ENCODE peak calls at places on chromosomes 4 and X, in ten cellular contexts. T is transverse colon, Q is sigmoid colon, P is H1, B is breast epithelium, J is HCT116, Z is suprapubic skin, M is SK-N-SH, D is stomach, H is HepG2. C is an unnamed sample. For H3K4me1, the result is how much of the 10 kb centered on the place peaks cover.

GRCh38 chr4:77881460-77882295 is 19.0 kb downstream of the MRPL1 start:
- DNase-seq in T (no peak), Q (no peak), P (no peak), B (no peak), J (no peak), Z (no peak), M (no peak), D (no peak), H (peak), C (peak)

GRCh38 chr4:170589597-170590191 is 499.9 kb upstream of the AADAT start:
- DNase-seq in T (no peak), Q (no peak), P (no peak), B (no peak), J (peak), Z (no peak), M (peak), D (no peak), H (peak), C (peak)

GRCh38 chr4:124754671-124755070 is 42.1 kb upstream of the ANKRD50 start:
- DNase-seq in T (no peak), Q (no peak), P (no peak), B (no peak), J (no peak), Z (no peak), M (no peak), D (no peak), H (no peak), C (no peak)

GRCh38 chrX:23861215-23861896 is 46.4 kb downstream of the APOO start:
- DNase-seq in T (no peak), Q (no peak), P (no peak), B (no peak), J (no peak), Z (no peak), M (no peak), D (no peak), H (no peak), C (no peak)

GRCh38 chrX:24245201-24245600 is 68.7 kb downstream of the SUPT20HL2 start:
- DNase-seq in T (no peak), Q (no peak), P (no peak), B (no peak), J (no peak), Z (no peak), M (no peak), D (no peak), H (no peak), C (no peak)

GRCh38 chr4:155612074-155612473 is 54.6 kb upstream of the GUCY1A1 start:
- DNase-seq in T (no peak), Q (no peak), P (no peak), B (no peak), J (no peak), Z (no peak), M (no peak), D (no peak), H (no peak), C (no peak)

GRCh38 chrX:9339603-9340569 is 125.0 kb upstream of the TBL1X start:
- DNase-seq in T (peak), Q (peak), P (no peak), B (peak), J (no peak), Z (no peak), M (no peak), D (no peak), H (no peak), C (no peak)

GRCh38 chr4:80213117-80213815 is 16.0 kb downstream of the PRDM8 start:
- DNase-seq in T (no peak), Q (no peak), P (no peak), B (no peak), J (no peak), Z (no peak), M (no peak), D (no peak), H (no peak), C (no peak)

GRCh38 chr4:123806057-123806456 is 409.5 kb downstream of the SPRY1 start:
- DNase-seq in T (no peak), Q (no peak), P (no peak), B (no peak), J (no peak), Z (no peak), M (no peak), D (no peak), H (no peak), C (no peak)

GRCh38 chr4:98260047-98260578 is 1.1 kb upstream of the RAP1GDS1 start:
- DNase-seq in T (peak), Q (peak), P (no peak), B (peak), J (peak), Z (peak), M (peak), D (peak), H (peak), C (peak)

DNA sequence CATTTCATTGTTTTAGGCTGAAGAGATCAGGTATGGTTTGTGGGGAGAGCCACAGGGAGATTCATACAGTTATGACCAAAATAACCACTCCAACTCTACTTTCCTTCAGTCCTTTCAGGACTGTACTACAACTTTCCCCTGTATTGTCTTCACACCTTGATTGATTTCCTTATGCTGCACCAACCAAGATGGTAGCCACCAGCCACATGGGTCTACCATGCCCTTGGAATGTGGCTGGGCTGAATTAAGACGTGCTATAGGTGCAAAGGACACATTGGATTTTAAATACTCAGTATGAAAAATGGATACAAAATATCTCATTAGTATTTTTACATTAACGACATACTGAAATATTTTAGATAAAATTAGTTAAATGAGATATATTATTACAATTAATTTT is 11.2 kb downstream of the IRF2 start:
- DNase-seq in T (no peak), Q (no peak), P (no peak), B (no peak), J (no peak), Z (no peak), M (no peak), D (no peak), H (no peak), C (no peak)
- H3K4me1 ChIP-seq in T (under half), Q (under half), P (under half), B (under half), J (under half), Z (under half), M (under half), D (under half), H (under half), C (under half)

DNA sequence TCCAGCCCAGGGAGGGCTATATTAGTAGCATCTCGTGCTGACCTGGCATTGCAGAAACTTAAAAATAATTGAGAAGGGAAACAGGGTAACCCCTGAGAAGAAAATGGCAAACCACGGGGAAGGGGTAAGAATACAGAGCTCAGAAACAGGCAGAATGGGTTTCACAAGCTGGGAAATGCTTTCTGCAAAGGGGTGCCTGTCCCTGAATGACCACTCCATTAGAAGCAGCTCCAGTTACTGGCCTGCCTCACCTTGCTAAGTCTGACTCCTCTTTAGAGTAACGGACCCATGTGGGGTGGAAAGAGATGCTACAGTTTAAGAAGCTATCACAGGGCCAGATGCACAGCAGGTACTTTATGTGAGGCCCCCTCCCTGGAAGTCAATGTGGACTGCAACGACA is 2.5 kb downstream of the WDR1 start:
- DNase-seq in T (no peak), Q (no peak), P (peak), B (no peak), J (no peak), Z (no peak), M (no peak), D (no peak), H (no peak), C (no peak)
- TF ChIP-seq POLR2AphosphoS5 in T (no peak), Q (no peak), P (no peak), B (no peak), J (no peak), Z (no peak), M (no peak), D (no peak), H (no peak), C (no peak)

GRCh38 chrX:124405868-124406267 is 59.5 kb downstream of the SH2D1A start:
- DNase-seq in T (no peak), Q (no peak), P (no peak), B (no peak), J (no peak), Z (no peak), M (no peak), D (no peak), H (no peak), C (no peak)
- H3K4me1 ChIP-seq in T (under half), Q (under half), P (under half), B (under half), J (under half), Z (under half), M (under half), D (under half), H (under half), C (under half)

GRCh38 chr4:11485926-11486325 is 57.2 kb upstream of the HS3ST1 start:
- DNase-seq in T (no peak), Q (no peak), P (no peak), B (no peak), J (no peak), Z (no peak), M (no peak), D (no peak), H (no peak), C (no peak)

GRCh38 chr4:11475871-11476270 is 47.2 kb upstream of the HS3ST1 start:
- DNase-seq in T (no peak), Q (no peak), P (no peak), B (no peak), J (no peak), Z (no peak), M (no peak), D (no peak), H (no peak), C (no peak)

GRCh38 chr4:11483076-11483475 is 54.4 kb upstream of the HS3ST1 start:
- DNase-seq in T (no peak), Q (no peak), P (no peak), B (no peak), J (no peak), Z (no peak), M (no peak), D (no peak), H (no peak), C (no peak)

GRCh38 chr4:11480683-11481082 is 52.0 kb upstream of the HS3ST1 start:
- DNase-seq in T (no peak), Q (peak), P (no peak), B (no peak), J (no peak), Z (no peak), M (no peak), D (no peak), H (no peak), C (no peak)
- TF ChIP-seq POLR2AphosphoS5 in T (no peak), Q (no peak), P (no peak), B (no peak), J (no peak), Z (no peak), M (no peak), D (no peak), H (no peak), C (no peak)

GRCh38 chr4:6277139-6277802 is 7.6 kb downstream of the WFS1 start:
- DNase-seq in T (no peak), Q (peak), P (no peak), B (no peak), J (no peak), Z (no peak), M (no peak), D (no peak), H (peak), C (no peak)
- H3K4me1 ChIP-seq in T (under half), Q (half or more), P (under half), B (under half), J (under half), Z (half or more), M (under half), D (half or more), H (half or more), C (under half)

GRCh38 chr4:87045659-87046058 is 110.8 kb downstream of the AFF1 start:
- DNase-seq in T (no peak), Q (no peak), P (no peak), B (no peak), J (no peak), Z (no peak), M (no peak), D (no peak), H (no peak), C (no peak)
- TF ChIP-seq POLR2AphosphoS5 in T (no peak), Q (peak), P (no peak), B (peak), J (no peak), Z (no peak), M (no peak), D (no peak), H (no peak), C (no peak)

GRCh38 chr4:23931489-23931830 is 41.6 kb upstream of the PPARGC1A start:
- DNase-seq in T (no peak), Q (no peak), P (no peak), B (no peak), J (no peak), Z (no peak), M (no peak), D (no peak), H (no peak), C (no peak)
- H3K4me1 ChIP-seq in T (under half), Q (under half), P (under half), B (under half), J (under half), Z (half or more), M (under half), D (under half), H (under half), C (under half)

GRCh38 chr4:2819244-2820215 is 24.1 kb upstream of the ADD1 start:
- DNase-seq in T (no peak), Q (no peak), P (no peak), B (no peak), J (no peak), Z (no peak), M (no peak), D (no peak), H (no peak), C (no peak)

GRCh38 chr4:2818351-2818939 is 25.2 kb upstream of the ADD1 start:
- DNase-seq in T (no peak), Q (no peak), P (peak), B (no peak), J (no peak), Z (no peak), M (peak), D (no peak), H (no peak), C (peak)

GRCh38 chr4:2817701-2818350 is 24.9 kb downstream of the SH3BP2 start:
- DNase-seq in T (peak), Q (no peak), P (peak), B (no peak), J (peak), Z (no peak), M (peak), D (no peak), H (no peak), C (peak)

GRCh38 chr4:2822461-2823300 is 21.0 kb upstream of the ADD1 start:
- DNase-seq in T (no peak), Q (peak), P (no peak), B (no peak), J (no peak), Z (peak), M (no peak), D (no peak), H (no peak), C (no peak)

GRCh38 chr4:2820216-2820982 is 23.2 kb upstream of the ADD1 start:
- DNase-seq in T (peak), Q (no peak), P (no peak), B (no peak), J (no peak), Z (no peak), M (no peak), D (no peak), H (no peak), C (no peak)
- TF ChIP-seq POLR2AphosphoS5 in T (no peak), Q (no peak), P (no peak), B (no peak), J (no peak), Z (no peak), M (no peak), D (no peak), H (no peak), C (no peak)